ENCODE peak calls at places on chromosome 10, in ten cellular contexts. One of them, this sample, is unnamed. For H3K4me1, the result is how much of the 10 kb centered on the place peaks cover.

GRCh38 chr10:48834189-48834965 is 105.3 kb downstream of the LRRC18 start:
- DNase-seq in uterus: no peak
- DNase-seq in neural progenitor cell: no peak
- DNase-seq in spleen: no peak
- DNase-seq in pancreas: peak
- DNase-seq in right cardiac atrium: no peak
- DNase-seq in aorta: no peak
- DNase-seq in upper lobe of right lung: no peak
- DNase-seq in heart left ventricle: no peak
- DNase-seq in psoas muscle: no peak
- DNase-seq in this sample: no peak

GRCh38 chr10:96502561-96503267 is 11.0 kb downstream of the TLL2 start:
- DNase-seq in right cardiac atrium: no peak
- DNase-seq in pancreas: no peak
- DNase-seq in aorta: no peak
- DNase-seq in spleen: no peak
- DNase-seq in psoas muscle: no peak
- DNase-seq in heart left ventricle: no peak
- DNase-seq in uterus: no peak
- DNase-seq in upper lobe of right lung: no peak
- DNase-seq in neural progenitor cell: no peak
- DNase-seq in this sample: no peak

GRCh38 chr10:49394933-49395740 is 752 bp downstream of the DRGX start:
- DNase-seq in heart left ventricle: no peak
- DNase-seq in pancreas: no peak
- DNase-seq in psoas muscle: no peak
- DNase-seq in spleen: no peak
- DNase-seq in right cardiac atrium: peak
- DNase-seq in neural progenitor cell: peak
- DNase-seq in aorta: no peak
- DNase-seq in upper lobe of right lung: no peak
- DNase-seq in uterus: no peak
- DNase-seq in this sample: no peak

GRCh38 chr10:25642736-25643135 is 291.3 kb upstream of the MYO3A start:
- DNase-seq in right cardiac atrium: no peak
- DNase-seq in upper lobe of right lung: no peak
- DNase-seq in neural progenitor cell: no peak
- DNase-seq in spleen: no peak
- DNase-seq in heart left ventricle: no peak
- DNase-seq in pancreas: no peak
- DNase-seq in aorta: no peak
- DNase-seq in uterus: no peak
- DNase-seq in psoas muscle: no peak
- DNase-seq in this sample: no peak

GRCh38 chr10:118277871-118278270 is 64.3 kb downstream of the FAM204A start:
- DNase-seq in pancreas: no peak
- DNase-seq in uterus: no peak
- DNase-seq in upper lobe of right lung: no peak
- DNase-seq in right cardiac atrium: no peak
- DNase-seq in heart left ventricle: no peak
- DNase-seq in psoas muscle: no peak
- DNase-seq in neural progenitor cell: no peak
- DNase-seq in aorta: no peak
- DNase-seq in spleen: no peak
- DNase-seq in this sample: no peak

GRCh38 chr10:81920213-81920829 is 45.3 kb downstream of the NRG3 start:
- DNase-seq in pancreas: no peak
- DNase-seq in right cardiac atrium: no peak
- DNase-seq in aorta: no peak
- DNase-seq in psoas muscle: no peak
- DNase-seq in uterus: no peak
- DNase-seq in upper lobe of right lung: no peak
- DNase-seq in spleen: no peak
- DNase-seq in neural progenitor cell: peak
- DNase-seq in heart left ventricle: no peak
- DNase-seq in this sample: no peak

GRCh38 chr10:98748298-98748697 is 301.6 kb upstream of the HPS1 start:
- DNase-seq in heart left ventricle: no peak
- DNase-seq in psoas muscle: no peak
- DNase-seq in pancreas: no peak
- DNase-seq in upper lobe of right lung: no peak
- DNase-seq in uterus: no peak
- DNase-seq in spleen: no peak
- DNase-seq in aorta: no peak
- DNase-seq in neural progenitor cell: peak
- DNase-seq in right cardiac atrium: no peak
- DNase-seq in this sample: no peak

GRCh38 chr10:77500754-77501151 is 136.9 kb downstream of the KCNMA1 start:
- DNase-seq in aorta: no peak
- DNase-seq in neural progenitor cell: no peak
- DNase-seq in spleen: no peak
- DNase-seq in upper lobe of right lung: no peak
- DNase-seq in right cardiac atrium: no peak
- DNase-seq in psoas muscle: no peak
- DNase-seq in uterus: no peak
- DNase-seq in pancreas: no peak
- DNase-seq in heart left ventricle: no peak
- DNase-seq in this sample: no peak

GRCh38 chr10:1048349-1048731 is 579 bp downstream of the IDI1 start:
- DNase-seq in uterus: peak
- DNase-seq in pancreas: peak
- DNase-seq in upper lobe of right lung: peak
- DNase-seq in neural progenitor cell: no peak
- DNase-seq in right cardiac atrium: peak
- DNase-seq in spleen: peak
- DNase-seq in psoas muscle: peak
- DNase-seq in heart left ventricle: no peak
- DNase-seq in aorta: peak
- DNase-seq in this sample: peak

GRCh38 chr10:1050555-1050954 is 1.6 kb upstream of the IDI1 start:
- DNase-seq in aorta: no peak
- DNase-seq in right cardiac atrium: no peak
- DNase-seq in heart left ventricle: no peak
- DNase-seq in psoas muscle: no peak
- DNase-seq in spleen: no peak
- DNase-seq in upper lobe of right lung: no peak
- DNase-seq in uterus: no peak
- DNase-seq in neural progenitor cell: peak
- DNase-seq in pancreas: no peak
- DNase-seq in this sample: no peak

GRCh38 chr10:1049425-1049958 is 573 bp upstream of the IDI1 start:
- DNase-seq in upper lobe of right lung: no peak
- DNase-seq in aorta: no peak
- DNase-seq in psoas muscle: no peak
- DNase-seq in spleen: no peak
- DNase-seq in pancreas: no peak
- DNase-seq in neural progenitor cell: peak
- DNase-seq in heart left ventricle: no peak
- DNase-seq in right cardiac atrium: no peak
- DNase-seq in uterus: no peak
- DNase-seq in this sample: no peak

GRCh38 chr10:1048732-1049424 is at the start of gene IDI1:
- DNase-seq in pancreas: peak
- DNase-seq in upper lobe of right lung: peak
- DNase-seq in psoas muscle: peak
- DNase-seq in aorta: peak
- DNase-seq in heart left ventricle: peak
- DNase-seq in neural progenitor cell: peak
- DNase-seq in uterus: peak
- DNase-seq in right cardiac atrium: peak
- DNase-seq in spleen: peak
- DNase-seq in this sample: peak

GRCh38 chr10:1050145-1050544 is 1.2 kb upstream of the IDI1 start:
- DNase-seq in psoas muscle: no peak
- DNase-seq in right cardiac atrium: no peak
- DNase-seq in uterus: no peak
- DNase-seq in aorta: no peak
- DNase-seq in neural progenitor cell: peak
- DNase-seq in pancreas: no peak
- DNase-seq in heart left ventricle: no peak
- DNase-seq in spleen: no peak
- DNase-seq in upper lobe of right lung: no peak
- DNase-seq in this sample: no peak
- H3K4me1 ChIP-seq in psoas muscle: under half
- H3K4me1 ChIP-seq in right cardiac atrium: under half
- H3K4me1 ChIP-seq in uterus: under half
- H3K4me1 ChIP-seq in aorta: under half
- H3K4me1 ChIP-seq in neural progenitor cell: under half
- H3K4me1 ChIP-seq in pancreas: under half
- H3K4me1 ChIP-seq in heart left ventricle: under half
- H3K4me1 ChIP-seq in spleen: half or more
- H3K4me1 ChIP-seq in upper lobe of right lung: under half
- H3K4me1 ChIP-seq in this sample: half or more

DNA sequence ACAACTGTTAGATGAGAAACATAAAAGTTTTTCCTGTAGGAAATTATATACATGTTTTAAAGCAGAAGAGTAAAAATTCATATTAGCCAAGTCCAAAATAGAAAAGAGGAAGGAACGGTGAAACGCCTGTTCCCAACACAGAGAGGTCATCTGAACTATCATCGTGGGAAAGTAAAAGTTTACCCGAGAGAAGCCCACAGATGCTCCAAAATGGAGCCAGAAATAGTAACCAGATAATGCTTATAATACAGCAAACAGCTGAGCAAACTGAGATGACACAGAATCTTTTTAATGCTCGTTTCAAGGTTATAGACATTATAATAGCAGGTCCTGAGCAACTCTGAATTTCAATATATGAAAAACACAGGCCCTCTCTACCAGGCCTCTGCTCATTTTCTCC is 24.5 kb downstream of the FRMD4A start:
- DNase-seq in upper lobe of right lung: no peak
- DNase-seq in neural progenitor cell: no peak
- DNase-seq in uterus: no peak
- DNase-seq in spleen: no peak
- DNase-seq in heart left ventricle: no peak
- DNase-seq in pancreas: peak
- DNase-seq in right cardiac atrium: no peak
- DNase-seq in aorta: no peak
- DNase-seq in psoas muscle: no peak
- DNase-seq in this sample: no peak
- H3K27ac ChIP-seq in upper lobe of right lung: no peak
- H3K27ac ChIP-seq in neural progenitor cell: no peak
- H3K27ac ChIP-seq in uterus: no peak
- H3K27ac ChIP-seq in spleen: no peak
- H3K27ac ChIP-seq in heart left ventricle: no peak
- H3K27ac ChIP-seq in pancreas: no peak
- H3K27ac ChIP-seq in right cardiac atrium: no peak
- H3K27ac ChIP-seq in aorta: no peak
- H3K27ac ChIP-seq in psoas muscle: no peak
- H3K27ac ChIP-seq in this sample: peak

GRCh38 chr10:5828725-5829124 is 15.5 kb upstream of the GDI2 start:
- DNase-seq in pancreas: no peak
- DNase-seq in neural progenitor cell: no peak
- DNase-seq in upper lobe of right lung: no peak
- DNase-seq in psoas muscle: no peak
- DNase-seq in spleen: no peak
- DNase-seq in heart left ventricle: no peak
- DNase-seq in uterus: no peak
- DNase-seq in aorta: no peak
- DNase-seq in right cardiac atrium: no peak
- DNase-seq in this sample: no peak

GRCh38 chr10:5831446-5831782 is 18.2 kb upstream of the GDI2 start:
- DNase-seq in aorta: no peak
- DNase-seq in upper lobe of right lung: no peak
- DNase-seq in psoas muscle: no peak
- DNase-seq in spleen: no peak
- DNase-seq in pancreas: no peak
- DNase-seq in uterus: no peak
- DNase-seq in right cardiac atrium: no peak
- DNase-seq in heart left ventricle: no peak
- DNase-seq in neural progenitor cell: no peak
- DNase-seq in this sample: no peak

GRCh38 chr10:5829267-5829666 is 16.0 kb upstream of the GDI2 start:
- DNase-seq in spleen: no peak
- DNase-seq in heart left ventricle: no peak
- DNase-seq in neural progenitor cell: no peak
- DNase-seq in psoas muscle: no peak
- DNase-seq in uterus: no peak
- DNase-seq in upper lobe of right lung: no peak
- DNase-seq in right cardiac atrium: no peak
- DNase-seq in pancreas: peak
- DNase-seq in aorta: no peak
- DNase-seq in this sample: no peak

GRCh38 chr10:5832946-5833345 is 19.7 kb upstream of the GDI2 start:
- DNase-seq in right cardiac atrium: no peak
- DNase-seq in aorta: no peak
- DNase-seq in uterus: no peak
- DNase-seq in pancreas: no peak
- DNase-seq in psoas muscle: no peak
- DNase-seq in neural progenitor cell: no peak
- DNase-seq in spleen: peak
- DNase-seq in upper lobe of right lung: peak
- DNase-seq in heart left ventricle: no peak
- DNase-seq in this sample: no peak

GRCh38 chr10:5830629-5831445 is 17.6 kb upstream of the GDI2 start:
- DNase-seq in aorta: no peak
- DNase-seq in spleen: no peak
- DNase-seq in heart left ventricle: no peak
- DNase-seq in pancreas: no peak
- DNase-seq in upper lobe of right lung: no peak
- DNase-seq in neural progenitor cell: no peak
- DNase-seq in right cardiac atrium: no peak
- DNase-seq in psoas muscle: no peak
- DNase-seq in uterus: no peak
- DNase-seq in this sample: no peak
- H3K4me1 ChIP-seq in aorta: under half
- H3K4me1 ChIP-seq in spleen: under half
- H3K4me1 ChIP-seq in heart left ventricle: under half
- H3K4me1 ChIP-seq in pancreas: under half
- H3K4me1 ChIP-seq in upper lobe of right lung: under half
- H3K4me1 ChIP-seq in neural progenitor cell: under half
- H3K4me1 ChIP-seq in right cardiac atrium: under half
- H3K4me1 ChIP-seq in psoas muscle: under half
- H3K4me1 ChIP-seq in uterus: under half
- H3K4me1 ChIP-seq in this sample: under half

GRCh38 chr10:133128126-133129081 is 31.6 kb upstream of the KNDC1 start:
- DNase-seq in right cardiac atrium: peak
- DNase-seq in pancreas: no peak
- DNase-seq in spleen: peak
- DNase-seq in psoas muscle: peak
- DNase-seq in uterus: no peak
- DNase-seq in upper lobe of right lung: peak
- DNase-seq in aorta: peak
- DNase-seq in neural progenitor cell: no peak
- DNase-seq in heart left ventricle: peak
- DNase-seq in this sample: peak

GRCh38 chr10:133129151-133129853 is 30.7 kb upstream of the KNDC1 start:
- DNase-seq in heart left ventricle: peak
- DNase-seq in right cardiac atrium: peak
- DNase-seq in neural progenitor cell: no peak
- DNase-seq in upper lobe of right lung: peak
- DNase-seq in spleen: no peak
- DNase-seq in aorta: peak
- DNase-seq in uterus: no peak
- DNase-seq in pancreas: no peak
- DNase-seq in psoas muscle: peak
- DNase-seq in this sample: peak

GRCh38 chr10:133130602-133131001 is 29.4 kb upstream of the KNDC1 start:
- DNase-seq in aorta: peak
- DNase-seq in psoas muscle: no peak
- DNase-seq in right cardiac atrium: no peak
- DNase-seq in uterus: no peak
- DNase-seq in heart left ventricle: no peak
- DNase-seq in spleen: no peak
- DNase-seq in pancreas: no peak
- DNase-seq in neural progenitor cell: no peak
- DNase-seq in upper lobe of right lung: no peak
- DNase-seq in this sample: peak

GRCh38 chr10:133131053-133131452 is 29.0 kb upstream of the KNDC1 start:
- DNase-seq in neural progenitor cell: no peak
- DNase-seq in right cardiac atrium: peak
- DNase-seq in psoas muscle: peak
- DNase-seq in heart left ventricle: peak
- DNase-seq in spleen: peak
- DNase-seq in uterus: peak
- DNase-seq in aorta: peak
- DNase-seq in upper lobe of right lung: no peak
- DNase-seq in pancreas: no peak
- DNase-seq in this sample: no peak

DNA sequence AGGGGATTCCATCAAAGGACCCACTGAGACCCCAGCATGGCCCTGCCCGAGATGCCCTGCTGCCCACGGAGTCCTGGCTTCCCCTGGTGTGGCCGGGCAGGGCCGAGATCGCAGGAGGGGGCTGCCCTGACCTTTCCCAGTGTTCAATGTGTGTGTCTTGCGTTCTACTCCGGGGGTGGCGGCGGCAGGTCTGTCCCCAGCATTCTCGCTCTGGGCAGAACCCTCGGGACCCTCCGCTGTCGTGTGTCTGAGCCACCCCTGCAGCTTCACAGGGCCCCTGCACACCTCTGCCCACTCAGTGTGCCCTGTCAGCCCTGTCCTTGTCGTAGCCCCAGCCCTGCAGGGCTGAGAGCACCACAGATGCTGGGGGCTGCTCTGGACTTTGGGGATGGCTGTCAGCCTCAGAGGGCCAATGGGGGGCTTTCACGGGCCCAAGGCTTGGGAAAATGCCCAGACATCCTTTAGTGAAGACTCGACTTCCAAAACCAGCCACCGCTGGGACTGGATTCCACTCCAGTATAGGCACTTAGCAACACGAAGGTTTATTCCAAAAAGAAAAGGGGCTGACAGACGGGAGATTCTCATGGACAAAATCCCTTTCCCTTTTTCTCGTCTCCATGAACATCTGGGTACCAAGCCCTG is 30.0 kb upstream of the KNDC1 start:
- DNase-seq in pancreas: no peak
- DNase-seq in neural progenitor cell: no peak
- DNase-seq in right cardiac atrium: peak
- DNase-seq in psoas muscle: peak
- DNase-seq in spleen: no peak
- DNase-seq in heart left ventricle: no peak
- DNase-seq in upper lobe of right lung: no peak
- DNase-seq in aorta: peak
- DNase-seq in uterus: no peak
- DNase-seq in this sample: no peak
- H3K27ac ChIP-seq in pancreas: no peak
- H3K27ac ChIP-seq in neural progenitor cell: no peak
- H3K27ac ChIP-seq in right cardiac atrium: no peak
- H3K27ac ChIP-seq in psoas muscle: no peak
- H3K27ac ChIP-seq in spleen: no peak
- H3K27ac ChIP-seq in heart left ventricle: no peak
- H3K27ac ChIP-seq in upper lobe of right lung: no peak
- H3K27ac ChIP-seq in aorta: no peak
- H3K27ac ChIP-seq in uterus: no peak
- H3K27ac ChIP-seq in this sample: no peak

This sample was measured in left ventricle myocardium inferior.